ENCODE peak calls at places on chromosomes 6 and 20, in five cellular contexts. F is neuronal stem cell, D is trophoblast cell, J is H1, O is mesenchymal stem cell. U is an unnamed sample.

GRCh38 chr6:142088858-142089216 is 43.9 kb upstream of the GJE1 start:
- DNase-seq in O (peak; percentile 50), D (peak; percentile 40), F (no peak), J (no peak), U (peak; percentile 83)

GRCh38 chr6:11665636-11666335 is 112.8 kb downstream of the ADTRP start:
- DNase-seq in F (no peak), O (no peak), D (no peak), J (no peak), U (no peak)

GRCh38 chr6:133314951-133315350 is 73.8 kb downstream of the EYA4 start:
- DNase-seq in O (no peak), D (no peak), F (no peak), J (no peak), U (no peak)

GRCh38 chr6:44868335-44868668 is 459.8 kb upstream of the RUNX2 start:
- DNase-seq in D (no peak), O (no peak), F (no peak), J (no peak), U (no peak)

GRCh38 chr6:149235130-149235561 is 82.4 kb upstream of the TAB2 start:
- DNase-seq in O (peak; percentile 73), F (no peak), J (no peak), D (no peak), U (no peak)

GRCh38 chr6:45222380-45222779 is 105.8 kb upstream of the RUNX2 start:
- DNase-seq in F (no peak), O (peak; percentile 3), D (no peak), J (no peak), U (no peak)

GRCh38 chr20:48538058-48538825 is 289.6 kb downstream of the PREX1 start:
- DNase-seq in F (peak; percentile 44), D (peak; percentile 86), J (peak; percentile 39), O (no peak), U (no peak)

GRCh38 chr20:48683467-48684175 is 144.2 kb downstream of the PREX1 start:
- DNase-seq in J (no peak), O (no peak), F (no peak), D (no peak), U (no peak)

GRCh38 chr20:59270380-59270779 is 30.0 kb upstream of the EDN3 start:
- DNase-seq in J (no peak), O (no peak), D (no peak), F (no peak), U (no peak)

GRCh38 chr6:112282217-112282616 is 27.9 kb upstream of the LAMA4 start:
- DNase-seq in O (peak; percentile 90), J (no peak), D (peak; percentile 50), F (no peak), U (no peak)

GRCh38 chr20:3919352-3919751 is 30.2 kb downstream of the PANK2 start:
- DNase-seq in D (no peak), F (no peak), O (peak; percentile 37), J (no peak), U (no peak)

GRCh38 chr6:160030103-160030502 is 61.2 kb downstream of the IGF2R start:
- DNase-seq in D (peak; percentile 18), J (peak; percentile 25), O (peak; percentile 95), F (peak; percentile 79), U (no peak)

GRCh38 chr6:69861986-69862385 is 4.4 kb upstream of the COL19A1 start:
- DNase-seq in F (no peak), O (no peak), J (no peak), D (no peak), U (no peak)

GRCh38 chr6:159969204-159969912 is 476 bp downstream of the IGF2R start:
- DNase-seq in O (no peak), F (peak; percentile 41), J (no peak), D (no peak), U (no peak)

GRCh38 chr20:4369798-4370124 is 351.9 kb upstream of the PRND start:
- DNase-seq in F (no peak), D (no peak), O (no peak), J (no peak), U (no peak)

GRCh38 chr6:35624341-35625070 is 64.2 kb downstream of the FKBP5 start:
- DNase-seq in D (no peak), F (no peak), O (peak; percentile 49), J (no peak), U (no peak)

GRCh38 chr20:45951474-45951873 is 17.0 kb downstream of the PCIF1 start:
- DNase-seq in F (no peak), J (no peak), D (no peak), O (no peak), U (no peak)

GRCh38 chr20:46674253-46675083 is 14.8 kb downstream of the TP53RK start:
- DNase-seq in J (no peak), O (no peak), D (no peak), F (no peak), U (no peak)

GRCh38 chr6:89612121-89612520 is 26.4 kb downstream of the LYRM2 start:
- DNase-seq in F (no peak), O (no peak), D (no peak), J (peak; percentile 9), U (peak; percentile 62)

GRCh38 chr6:136866872-136867416 is 44.6 kb downstream of the PEX7 start:
- DNase-seq in J (no peak), D (no peak), O (no peak), F (no peak), U (no peak)

GRCh38 chr6:41594326-41594725 is 43.9 kb upstream of the MDFI start:
- DNase-seq in D (no peak), O (no peak), J (no peak), F (no peak), U (no peak)

GRCh38 chr20:62643521-62644043 is 1.3 kb downstream of the SLCO4A1 start:
- DNase-seq in O (no peak), J (no peak), F (no peak), D (no peak), U (no peak)

GRCh38 chr6:63643862-63644261 is 8.3 kb downstream of the PHF3 start:
- DNase-seq in O (no peak), D (no peak), F (no peak), J (no peak), U (no peak)

GRCh38 chr20:46348972-46349741 is 40.9 kb upstream of the CDH22 start:
- DNase-seq in O (peak; percentile 59), J (no peak), D (no peak), F (peak; percentile 72), U (peak; percentile 80)

GRCh38 chr20:47354710-47355488 is 1.6 kb downstream of the ZMYND8 start:
- DNase-seq in J (no peak), D (no peak), F (no peak), O (peak; percentile 72), U (no peak)

GRCh38 chr6:15499125-15499524 is 163.7 kb downstream of the DTNBP1 start:
- DNase-seq in J (no peak), D (no peak), O (no peak), F (no peak), U (no peak)

GRCh38 chr6:154187714-154188113 is 148.7 kb downstream of the OPRM1 start:
- DNase-seq in O (no peak), F (no peak), D (no peak), J (no peak), U (no peak)

GRCh38 chr6:154187203-154187602 is 148.2 kb downstream of the OPRM1 start:
- DNase-seq in J (no peak), D (no peak), F (no peak), O (no peak), U (no peak)
- H2BK12ac ChIP-seq in J (no peak overlapping the region), D (no peak overlapping the region), F (no peak overlapping the region), O (no peak overlapping the region), U (no peak overlapping the region)

GRCh38 chr6:86536121-86536520 is 401.2 kb upstream of the HTR1E start:
- DNase-seq in F (no peak), J (no peak), D (no peak), O (no peak), U (no peak)

GRCh38 chr6:86529635-86530034 is 407.7 kb upstream of the HTR1E start:
- DNase-seq in O (no peak), J (no peak), D (no peak), F (no peak), U (no peak)

GRCh38 chr6:86537311-86537861 is 399.9 kb upstream of the HTR1E start:
- DNase-seq in F (no peak), D (no peak), O (no peak), J (no peak), U (no peak)

GRCh38 chr6:86535141-86535540 is 402.2 kb upstream of the HTR1E start:
- DNase-seq in J (no peak), F (no peak), O (no peak), D (no peak), U (no peak)
- H3K9me3 ChIP-seq in J (no peaks in the 10 kb centered on the region), F (no peaks in the 10 kb centered on the region), O (peaks cover 4% of the 10 kb centered on the region), D (no peaks in the 10 kb centered on the region), U (no peaks in the 10 kb centered on the region)

DNA sequence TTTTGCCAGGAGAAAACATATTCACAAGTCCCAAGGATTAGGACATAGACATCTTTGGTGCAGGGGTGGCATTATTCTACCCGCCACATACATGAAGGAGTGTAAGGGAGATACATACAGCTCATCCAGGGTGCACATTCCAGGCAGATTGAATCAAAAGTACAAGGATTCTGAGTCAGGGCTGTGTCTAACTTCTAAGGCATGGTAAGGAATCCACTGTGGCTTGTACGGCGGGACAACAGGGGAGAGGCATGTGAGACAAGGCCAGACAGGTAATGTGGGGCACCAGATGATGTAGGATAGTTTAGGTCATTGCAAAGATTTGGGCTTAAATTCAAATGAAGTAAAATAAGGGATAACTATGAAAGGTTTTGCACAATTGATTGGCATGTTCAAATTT is 780.9 kb downstream of the C6orf118 start:
- DNase-seq in O (no peak), J (no peak), F (no peak), D (no peak), U (no peak)
- H2BK12ac ChIP-seq in O (no peak overlapping the region), J (no peak overlapping the region), F (no peak overlapping the region), D (no peak overlapping the region), U (no peak overlapping the region)

GRCh38 chr20:52212943-52213342 is 21.4 kb upstream of the ZFP64 start:
- DNase-seq in D (no peak), J (no peak), O (no peak), F (no peak), U (no peak)

GRCh38 chr20:52219441-52219840 is 27.9 kb upstream of the ZFP64 start:
- DNase-seq in J (no peak), O (peak; percentile 15), F (no peak), D (no peak), U (peak; percentile 36)

GRCh38 chr20:52217689-52218395 is 26.3 kb upstream of the ZFP64 start:
- DNase-seq in F (no peak), O (no peak), D (no peak), J (no peak), U (no peak)
- H3K9me3 ChIP-seq in F (peaks cover 13% of the 10 kb centered on the region), O (peaks cover 20% of the 10 kb centered on the region), D (peaks cover 2% of the 10 kb centered on the region), J (peaks cover 12% of the 10 kb centered on the region), U (peaks cover 10% of the 10 kb centered on the region)

GRCh38 chr6:158418501-158418900 is 106.2 kb downstream of the TULP4 start:
- DNase-seq in D (peak; percentile 58), F (no peak), O (peak; percentile 66), J (no peak), U (no peak)

GRCh38 chr6:158417760-158418098 is 105.5 kb downstream of the TULP4 start:
- DNase-seq in D (no peak), F (no peak), J (no peak), O (peak; percentile 78), U (no peak)

GRCh38 chr6:158416841-158417759 is 104.8 kb downstream of the TULP4 start:
- DNase-seq in O (peak; percentile 18), F (no peak), D (no peak), J (no peak), U (no peak)

GRCh38 chr6:158419339-158419909 is 107.2 kb downstream of the TULP4 start:
- DNase-seq in O (no peak), D (no peak), F (no peak), J (no peak), U (no peak)

GRCh38 chr6:158422629-158423238 is 110.5 kb downstream of the TULP4 start:
- DNase-seq in O (no peak), D (no peak), F (no peak), J (no peak), U (peak; percentile 78)
- H2BK12ac ChIP-seq in O (no peak overlapping the region), D (no peak overlapping the region), F (no peak overlapping the region), J (no peak overlapping the region), U (no peak overlapping the region)